ENCODE peak calls at places on chromosomes 12 and 14, in five cellular contexts. E is kidney, P is DND-41, R is GM23248, T is foreskin keratinocyte. W is an unnamed sample. For H3K4me1, the result is how much of the 10 kb centered on the place peaks cover.

GRCh38 chr14:55272922-55273321 is 1.7 kb downstream of the FBXO34 start:
- DNase-seq in E (no peak), T (peak), R (no peak), P (no peak), W (no peak)

GRCh38 chr12:19223018-19223417 is 93.5 kb downstream of the PLEKHA5 start:
- DNase-seq in P (no peak), T (peak), R (peak), E (no peak), W (no peak)

GRCh38 chr14:81200041-81200440 is 20.7 kb downstream of the GTF2A1 start:
- DNase-seq in E (no peak), T (no peak), R (no peak), P (no peak), W (no peak)

GRCh38 chr12:87509233-87509820 is 519.9 kb downstream of the C12orf50 start:
- DNase-seq in T (peak), R (peak), E (no peak), P (no peak), W (no peak)

GRCh38 chr12:113293100-113293499 is 41.8 kb downstream of the SLC8B1 start:
- DNase-seq in E (no peak), P (no peak), R (no peak), T (no peak), W (no peak)

GRCh38 chr12:76346798-76347420 is 1.3 kb downstream of the BBS10 start:
- DNase-seq in P (no peak), T (peak), R (peak), E (no peak), W (no peak)

GRCh38 chr14:73802431-73803188 is 49.0 kb upstream of the PTGR2 start:
- DNase-seq in T (peak), E (no peak), P (no peak), R (no peak), W (no peak)

GRCh38 chr12:627863-628805 is 35.1 kb downstream of the NINJ2 start:
- DNase-seq in P (no peak), T (no peak), E (peak), R (no peak), W (no peak)

GRCh38 chr12:117875652-117876491 is 92.9 kb downstream of the KSR2 start:
- DNase-seq in R (peak), T (no peak), E (peak), P (peak), W (peak)

GRCh38 chr14:24353551-24354529 is 14.0 kb upstream of the RIPK3 start:
- DNase-seq in E (no peak), R (peak), T (peak), P (no peak), W (no peak)

GRCh38 chr12:3213171-3213570 is 136.0 kb downstream of the TSPAN9 start:
- DNase-seq in T (no peak), E (no peak), R (no peak), P (no peak), W (no peak)

GRCh38 chr12:3215410-3215975 is 138.3 kb downstream of the TSPAN9 start:
- DNase-seq in E (no peak), P (no peak), R (no peak), T (no peak), W (no peak)

GRCh38 chr12:3214508-3215365 is 137.6 kb downstream of the TSPAN9 start:
- DNase-seq in P (no peak), E (no peak), T (no peak), R (no peak), W (no peak)

GRCh38 chr12:3216097-3216496 is 138.9 kb downstream of the TSPAN9 start:
- DNase-seq in P (no peak), E (no peak), R (no peak), T (no peak), W (no peak)

GRCh38 chr12:3213768-3214167 is 136.6 kb downstream of the TSPAN9 start:
- DNase-seq in R (no peak), E (no peak), P (no peak), T (no peak), W (no peak)
- H3K4me1 ChIP-seq in R (under half), E (under half), P (under half), T (under half), W (under half)

DNA sequence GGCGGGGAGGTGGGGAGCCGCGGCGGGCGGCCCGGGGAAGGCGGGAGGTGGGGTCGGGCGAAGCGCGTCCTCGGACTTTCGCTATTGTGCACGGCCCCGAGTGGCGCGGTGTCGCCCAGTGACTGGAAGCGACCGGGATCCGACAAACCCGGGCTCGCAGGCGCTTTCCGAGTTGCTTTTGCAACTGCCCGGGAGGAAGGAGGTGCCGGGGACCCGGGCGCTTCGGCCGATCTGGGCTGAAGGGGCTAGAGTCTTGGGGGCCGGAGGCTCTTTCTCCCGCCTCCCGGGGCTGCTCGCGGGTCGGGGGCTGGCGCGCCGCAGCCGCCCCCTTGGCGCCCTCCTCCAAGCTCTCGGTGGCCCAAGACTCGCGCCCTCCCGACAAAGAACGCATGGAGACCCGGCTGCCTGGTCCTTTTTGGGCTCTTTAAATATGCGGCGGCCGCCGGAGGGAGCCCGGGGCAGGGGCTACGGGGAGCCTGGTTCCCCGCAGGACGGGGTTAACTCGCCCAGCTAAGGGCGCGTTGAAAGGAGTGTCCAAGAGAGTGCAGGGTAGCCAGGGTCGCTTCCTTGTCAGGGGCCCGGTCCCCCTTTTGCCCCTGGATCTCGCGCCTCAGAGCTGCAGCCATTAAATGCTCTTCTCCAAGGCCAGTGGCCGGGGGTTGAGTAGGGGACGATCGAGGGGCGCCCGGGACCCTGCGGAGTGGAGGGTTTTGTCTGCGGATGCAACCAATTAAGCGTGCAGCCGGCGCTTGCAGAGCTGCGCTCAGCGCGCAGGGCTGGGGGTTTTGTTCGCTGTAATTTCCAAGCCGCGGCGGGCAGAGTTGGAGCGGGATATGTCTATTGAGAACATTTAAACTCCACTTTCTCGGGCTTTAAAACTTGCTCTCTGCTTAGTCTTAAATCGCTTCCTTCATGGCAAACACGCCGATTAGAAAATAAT is 1.6 kb downstream of the HMGA2 start:
- DNase-seq in R (peak), P (no peak), E (peak), T (no peak), W (no peak)
- H3K27ac ChIP-seq in R (peak), P (no peak), E (no peak), T (peak), W (no peak)

GRCh38 chr12:121181181-121181580 is 28.7 kb upstream of the P2RX4 start:
- DNase-seq in T (no peak), P (no peak), R (peak), E (no peak), W (no peak)
- H3K4me1 ChIP-seq in T (under half), P (under half), R (under half), E (under half), W (under half)

GRCh38 chr12:52228366-52228765 is 4.7 kb upstream of the KRT7 start:
- DNase-seq in P (no peak), T (no peak), E (no peak), R (no peak), W (no peak)

GRCh38 chr12:52230364-52231281 is 2.4 kb upstream of the KRT7 start:
- DNase-seq in P (no peak), E (peak), R (peak), T (peak), W (no peak)

GRCh38 chr12:52229836-52230343 is 3.2 kb upstream of the KRT7 start:
- DNase-seq in E (peak), T (no peak), R (no peak), P (no peak), W (no peak)

GRCh38 chr12:52227767-52228166 is 5.3 kb upstream of the KRT7 start:
- DNase-seq in T (no peak), P (no peak), R (no peak), E (no peak), W (no peak)

GRCh38 chr12:52228931-52229330 is 4.1 kb upstream of the KRT7 start:
- DNase-seq in E (peak), T (no peak), P (no peak), R (no peak), W (no peak)
- H3K27ac ChIP-seq in E (no peak), T (no peak), P (no peak), R (no peak), W (no peak)